ENCODE peak calls at places on chromosomes 7 and 10, in nine cellular contexts. M, I, E, B, W, C, R, Q and F are unnamed samples.

GRCh38 chr10:22619111-22619510 is 95.3 kb downstream of the PIP4K2A start:
- DNase-seq in M (no peak), I (no peak), E (no peak), B (no peak), W (no peak), C (no peak), R (no peak), Q (no peak), F (no peak)

GRCh38 chr7:136523581-136523980 is 344.9 kb upstream of the CHRM2 start:
- DNase-seq in M (no peak), I (no peak), E (no peak), B (no peak), W (peak), C (no peak), R (no peak), Q (no peak), F (peak)

GRCh38 chr7:136114966-136115762 is 138.0 kb upstream of the MTPN start:
- DNase-seq in M (peak), I (peak), E (peak), B (no peak), W (peak), C (no peak), R (peak), Q (peak), F (peak)

GRCh38 chr10:116838143-116838725 is 11.1 kb upstream of the ENO4 start:
- DNase-seq in M (no peak), I (no peak), E (no peak), B (no peak), W (no peak), C (no peak), R (no peak), Q (no peak), F (no peak)

GRCh38 chr7:26292768-26293560 is 1.3 kb downstream of the SNX10 start:
- DNase-seq in M (no peak), I (no peak), E (no peak), B (no peak), W (no peak), C (no peak), R (peak), Q (peak), F (no peak)

GRCh38 chr10:5960070-5960972 is 17.0 kb downstream of the IL15RA start:
- DNase-seq in M (no peak), I (no peak), E (no peak), B (no peak), W (peak), C (no peak), R (no peak), Q (no peak), F (no peak)

GRCh38 chr10:117411440-117412428 is 36.5 kb upstream of the PDZD8 start:
- DNase-seq in M (no peak), I (no peak), E (no peak), B (no peak), W (no peak), C (no peak), R (no peak), Q (no peak), F (peak)

GRCh38 chr10:104589871-104590270 is 51.2 kb upstream of the SORCS3 start:
- DNase-seq in M (peak), I (no peak), E (peak), B (no peak), W (peak), C (no peak), R (no peak), Q (no peak), F (peak)

GRCh38 chr7:118148930-118149329 is 35.0 kb upstream of the LSM8 start:
- DNase-seq in M (no peak), I (no peak), E (no peak), B (no peak), W (no peak), C (no peak), R (no peak), Q (no peak), F (no peak)

GRCh38 chr7:73622909-73623797 is 1.2 kb downstream of the MLXIPL start:
- DNase-seq in M (no peak), I (no peak), E (peak), B (peak), W (no peak), C (no peak), R (no peak), Q (peak), F (no peak)

GRCh38 chr7:30183712-30184372 is 49.1 kb downstream of the MTURN start:
- DNase-seq in M (no peak), I (no peak), E (no peak), B (no peak), W (no peak), C (peak), R (no peak), Q (no peak), F (no peak)

GRCh38 chr7:46011059-46011458 is 90.0 kb upstream of the IGFBP3 start:
- DNase-seq in M (no peak), I (no peak), E (no peak), B (no peak), W (no peak), C (no peak), R (no peak), Q (peak), F (no peak)

GRCh38 chr7:30171753-30172447 is 37.1 kb downstream of the MTURN start:
- DNase-seq in M (peak), I (no peak), E (no peak), B (no peak), W (peak), C (no peak), R (no peak), Q (no peak), F (peak)

GRCh38 chr10:102850025-102850518 is 4.0 kb upstream of the BORCS7 start:
- DNase-seq in M (no peak), I (no peak), E (no peak), B (no peak), W (no peak), C (no peak), R (no peak), Q (no peak), F (no peak)

GRCh38 chr10:98331888-98332287 is 63.9 kb upstream of the LOXL4 start:
- DNase-seq in M (peak), I (peak), E (no peak), B (no peak), W (peak), C (no peak), R (no peak), Q (peak), F (no peak)

GRCh38 chr7:28418311-28418710 is 6.0 kb downstream of the CREB5 start:
- DNase-seq in M (no peak), I (no peak), E (no peak), B (no peak), W (no peak), C (no peak), R (no peak), Q (no peak), F (no peak)

GRCh38 chr7:1679326-1679965 is 9.4 kb downstream of the ELFN1 start:
- DNase-seq in M (no peak), I (no peak), E (no peak), B (no peak), W (no peak), C (no peak), R (no peak), Q (no peak), F (no peak)

GRCh38 chr10:43689618-43689954 is 40.9 kb upstream of the ZNF32 start:
- DNase-seq in M (no peak), I (no peak), E (no peak), B (peak), W (no peak), C (peak), R (peak), Q (no peak), F (no peak)

GRCh38 chr7:137681657-137682562 is 164.9 kb downstream of the DGKI start:
- DNase-seq in M (no peak), I (no peak), E (no peak), B (no peak), W (peak), C (no peak), R (no peak), Q (no peak), F (peak)

GRCh38 chr10:123568751-123569150 is 97.4 kb upstream of the GPR26 start:
- DNase-seq in M (no peak), I (no peak), E (no peak), B (no peak), W (no peak), C (no peak), R (no peak), Q (no peak), F (no peak)

GRCh38 chr10:50395279-50395678 is 144.0 kb upstream of the ASAH2 start:
- DNase-seq in M (no peak), I (no peak), E (no peak), B (no peak), W (no peak), C (no peak), R (no peak), Q (no peak), F (no peak)

GRCh38 chr7:158976468-158976848 is 120.1 kb downstream of the DYNC2I1 start:
- DNase-seq in M (no peak), I (no peak), E (no peak), B (no peak), W (no peak), C (no peak), R (peak), Q (no peak), F (no peak)

GRCh38 chr10:70115948-70116682 is 16.5 kb downstream of the AIFM2 start:
- DNase-seq in M (peak), I (peak), E (peak), B (peak), W (peak), C (peak), R (peak), Q (peak), F (peak)

GRCh38 chr7:66682350-66683093 is 53.8 kb downstream of the KCTD7 start:
- DNase-seq in M (peak), I (peak), E (no peak), B (peak), W (peak), C (peak), R (peak), Q (peak), F (peak)

GRCh38 chr10:102117391-102118159 is 2.6 kb downstream of the LDB1 start:
- DNase-seq in M (no peak), I (no peak), E (no peak), B (peak), W (peak), C (no peak), R (peak), Q (peak), F (peak)

GRCh38 chr10:89301721-89302445 is at the start of gene IFIT2:
- DNase-seq in M (no peak), I (peak), E (peak), B (no peak), W (peak), C (peak), R (no peak), Q (no peak), F (peak)

GRCh38 chr10:110651044-110651958 is 7.2 kb downstream of the RBM20 start:
- DNase-seq in M (peak), I (no peak), E (no peak), B (peak), W (peak), C (peak), R (peak), Q (no peak), F (peak)

GRCh38 chr10:45425628-45426563 is 51.9 kb downstream of the ALOX5 start:
- DNase-seq in M (peak), I (no peak), E (peak), B (no peak), W (peak), C (no peak), R (no peak), Q (no peak), F (peak)

GRCh38 chr7:51031216-51031615 is 248.5 kb upstream of the GRB10 start:
- DNase-seq in M (no peak), I (no peak), E (no peak), B (no peak), W (no peak), C (no peak), R (no peak), Q (no peak), F (no peak)

GRCh38 chr10:131979821-131980270 is 1.9 kb downstream of the BNIP3 start:
- DNase-seq in M (no peak), I (no peak), E (no peak), B (peak), W (no peak), C (no peak), R (no peak), Q (peak), F (peak)

GRCh38 chr10:102814873-102815661 is 22.1 kb downstream of the CYP17A1 start:
- DNase-seq in M (no peak), I (no peak), E (no peak), B (peak), W (peak), C (no peak), R (no peak), Q (peak), F (peak)